ENCODE peak calls at places on chromosomes 6 and 20, in four cellular contexts. W, F, S and D are unnamed samples.
A peak's percentile ranks its signal among the peaks of the same experiment; 100 is the strongest.

GRCh38 chr6:161166677-161167076 is 107.2 kb downstream of the AGPAT4 start:
- DNase-seq in W (no peak), F (no peak), S (no peak), D (no peak)

GRCh38 chr20:2604506-2604835 is 48.0 kb upstream of the NOP56 start:
- DNase-seq in W (no peak), F (no peak), S (no peak), D (no peak)

GRCh38 chr6:32046450-32047083 is 8.4 kb downstream of the CYP21A2 start:
- DNase-seq in W (no peak), F (no peak), S (peak; percentile 40), D (peak; percentile 31)

GRCh38 chr6:35727206-35727934 is 9.5 kb upstream of the ARMC12 start:
- DNase-seq in W (no peak), F (no peak), S (peak; percentile 78), D (peak; percentile 65)

GRCh38 chr6:112863753-112864152 is 516.6 kb downstream of the RFPL4B start:
- DNase-seq in W (no peak), F (no peak), S (no peak), D (no peak)

GRCh38 chr6:157761331-157761921 is 61.6 kb upstream of the SNX9 start:
- DNase-seq in W (peak; percentile 90), F (no peak), S (no peak), D (no peak)

GRCh38 chr20:47620808-47621805 is 119.4 kb downstream of the NCOA3 start:
- DNase-seq in W (peak; percentile 32), F (no peak), S (no peak), D (peak; percentile 66)

GRCh38 chr6:137341721-137342195 is 122.6 kb upstream of the IFNGR1 start:
- DNase-seq in W (no peak), F (no peak), S (no peak), D (no peak)

GRCh38 chr6:12968290-12968689 is 251.7 kb downstream of the PHACTR1 start:
- DNase-seq in W (no peak), F (no peak), S (no peak), D (no peak)

GRCh38 chr6:105432797-105433196 is 29.9 kb upstream of the PREP start:
- DNase-seq in W (no peak), F (no peak), S (no peak), D (peak; percentile 10)

GRCh38 chr20:4012631-4013030 is 2.7 kb downstream of the RNF24 start:
- DNase-seq in W (no peak), F (no peak), S (peak; percentile 25), D (no peak)

GRCh38 chr6:132341646-132342045 is 59.6 kb downstream of the MOXD1 start:
- DNase-seq in W (no peak), F (no peak), S (no peak), D (no peak)

GRCh38 chr6:170062904-170063220 is 228.0 kb downstream of the DLL1 start:
- DNase-seq in W (no peak), F (no peak), S (no peak), D (no peak)

DNA sequence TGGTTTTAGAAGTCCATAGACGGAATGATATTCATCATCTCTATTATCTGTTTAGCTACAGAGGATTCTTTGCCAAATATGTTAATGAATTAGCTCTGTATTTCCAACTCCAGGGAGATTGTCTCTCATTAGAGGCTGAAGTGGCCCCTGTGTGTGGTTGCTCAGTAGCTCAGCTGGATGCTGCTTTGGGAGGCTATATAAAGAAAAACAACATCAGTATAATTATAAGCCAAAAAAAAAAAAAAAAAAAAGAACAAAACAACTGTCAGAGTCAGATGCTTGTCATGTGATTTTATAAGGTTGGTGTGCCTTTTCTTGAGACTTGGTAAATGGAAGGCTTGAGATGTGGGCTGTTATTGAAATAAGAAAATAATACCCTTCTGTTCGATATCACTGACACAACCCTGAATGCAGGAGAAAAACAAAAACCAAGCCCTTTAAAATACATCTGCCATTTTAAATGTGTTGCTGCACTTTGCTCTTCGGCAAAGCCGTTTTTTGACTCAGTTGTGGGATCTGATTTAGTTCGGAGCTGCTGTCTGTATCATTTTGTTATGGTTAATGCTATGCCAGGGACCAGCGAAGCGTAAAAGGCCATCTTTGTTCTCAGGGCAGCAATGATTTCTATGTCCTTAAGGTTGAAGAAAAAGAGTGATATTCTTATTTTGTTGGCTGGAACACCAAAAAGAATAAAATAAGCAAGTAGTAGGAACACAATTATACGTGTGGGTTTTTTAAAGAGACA is 422.6 kb downstream of the QKI start:
- DNase-seq in W (no peak), F (no peak), S (no peak), D (no peak)
- TF ChIP-seq ATF2 in W (no peak), F (no peak), S (no peak), D (no peak)

DNA sequence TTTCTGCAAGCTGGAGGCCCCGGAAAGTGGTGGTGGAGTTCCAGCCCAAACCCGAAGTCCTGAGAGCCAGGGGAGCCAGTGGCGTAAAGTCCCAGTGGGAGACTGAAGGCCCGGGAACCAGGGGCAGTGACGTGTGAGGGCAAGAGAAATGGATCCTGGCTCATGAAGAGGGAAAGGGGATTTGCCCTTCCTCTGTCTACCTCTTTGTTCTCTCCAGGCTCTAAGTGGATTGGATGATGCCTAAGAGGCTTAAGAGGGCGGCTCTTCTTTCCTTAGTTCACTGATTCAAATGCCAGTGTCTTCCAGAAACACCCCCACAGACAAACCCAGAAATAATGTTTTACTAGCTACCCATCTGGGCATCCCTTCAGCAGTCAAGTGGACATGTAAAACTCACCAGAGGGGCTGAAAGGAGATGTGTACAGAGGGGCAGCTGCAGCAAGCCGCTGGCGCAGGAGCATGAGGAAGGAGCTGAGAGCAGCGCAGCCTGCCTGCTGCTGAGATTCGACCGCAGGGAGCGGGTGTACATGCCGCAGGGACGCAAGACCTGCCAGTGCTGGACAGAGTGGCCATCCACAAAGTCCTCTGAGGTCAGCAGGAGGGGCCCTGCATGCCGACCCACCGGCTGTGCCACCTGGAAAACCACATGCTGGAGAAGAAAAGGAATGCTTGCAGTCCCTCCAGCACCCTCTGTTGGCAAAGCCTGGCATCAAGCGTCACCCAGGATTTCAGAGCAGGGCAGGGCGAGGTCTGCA is 29.5 kb downstream of the CDYL start:
- DNase-seq in W (no peak), F (no peak), S (no peak), D (peak; percentile 51)
- TF ChIP-seq RAD21 in W (peak; percentile 48), F (peak; percentile 72), S (no peak), D (peak; percentile 57)

GRCh38 chr20:63215101-63216040 is 560 bp downstream of the YTHDF1 start:
- DNase-seq in W (no peak), F (no peak), S (peak; percentile 78), D (peak; percentile 79)
- TF ChIP-seq ATF2 in W (no peak), F (no peak), S (no peak), D (no peak)

GRCh38 chr20:14617123-14617522 is 279.7 kb upstream of the FLRT3 start:
- DNase-seq in W (no peak), F (no peak), S (no peak), D (no peak)

GRCh38 chr20:14619411-14619810 is 282.0 kb upstream of the FLRT3 start:
- DNase-seq in W (no peak), F (no peak), S (no peak), D (no peak)

GRCh38 chr20:14622796-14623195 is 285.4 kb upstream of the FLRT3 start:
- DNase-seq in W (no peak), F (peak; percentile 21), S (no peak), D (peak; percentile 27)
- TF ChIP-seq RAD21 in W (no peak), F (peak; percentile 50), S (no peak), D (no peak)

DNA sequence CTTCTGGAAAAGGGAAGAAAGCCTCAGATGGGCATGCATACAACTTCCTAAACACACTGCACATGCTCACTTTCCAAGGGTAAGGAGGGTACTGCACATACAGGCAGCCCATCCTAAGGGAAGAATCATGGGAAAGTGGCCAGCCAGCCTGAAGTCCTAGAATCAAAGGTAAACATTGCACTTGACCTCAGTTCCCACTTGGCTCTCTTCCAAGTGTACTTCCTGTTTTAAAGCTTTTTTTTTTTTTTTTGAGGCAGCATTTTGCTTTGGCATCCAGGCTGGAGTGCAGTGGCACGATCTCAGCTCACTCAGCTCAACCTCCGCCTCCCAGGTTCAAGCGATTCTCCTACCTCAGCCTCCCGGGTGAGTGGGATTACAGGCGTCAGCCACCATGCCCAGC is 225.3 kb upstream of the EPHA7 start:
- DNase-seq in W (no peak), F (no peak), S (no peak), D (peak; percentile 12)
- TF ChIP-seq ATF2 in W (no peak), F (no peak), S (no peak), D (no peak)

GRCh38 chr20:32582659-32583580 is 2.2 kb downstream of the NOL4L start:
- DNase-seq in W (no peak), F (no peak), S (peak; percentile 82), D (no peak)
- TF ChIP-seq RAD21 in W (no peak), F (no peak), S (no peak), D (peak; percentile 44)

GRCh38 chr6:150275489-150275888 is 93.3 kb upstream of the IYD start:
- DNase-seq in W (no peak), F (no peak), S (no peak), D (no peak)

GRCh38 chr6:150272264-150272975 is 96.4 kb upstream of the IYD start:
- DNase-seq in W (no peak), F (no peak), S (peak; percentile 37), D (no peak)

GRCh38 chr6:150272976-150273315 is 95.9 kb upstream of the IYD start:
- DNase-seq in W (no peak), F (no peak), S (no peak), D (no peak)

GRCh38 chr6:150271501-150272263 is 97.1 kb upstream of the IYD start:
- DNase-seq in W (no peak), F (no peak), S (peak; percentile 93), D (no peak)

GRCh38 chr6:150273457-150274309 is 95.1 kb upstream of the IYD start:
- DNase-seq in W (no peak), F (no peak), S (no peak), D (no peak)
- TF ChIP-seq ATF2 in W (no peak), F (no peak), S (no peak), D (no peak)